ENCODE peak calls at places on chromosomes 13 and 19, in ten cellular contexts. One of them, this sample, is unnamed.

GRCh38 chr19:16141043-16141442 is 2.4 kb upstream of the HSH2D start:
- DNase-seq in RWPE2: no peak
- DNase-seq in AG09309: no peak
- DNase-seq in AG04449: no peak
- DNase-seq in mucosa of descending colon: no peak
- DNase-seq in upper lobe of right lung: no peak
- DNase-seq in cardiac fibroblast: no peak
- DNase-seq in mammary epithelial cell: no peak
- DNase-seq in endodermal cell: no peak
- DNase-seq in hepatocyte: no peak
- DNase-seq in this sample: no peak

GRCh38 chr19:8609210-8610040 is 1.1 kb downstream of the ADAMTS10 start:
- DNase-seq in RWPE2: no peak
- DNase-seq in AG09309: no peak
- DNase-seq in AG04449: no peak
- DNase-seq in mucosa of descending colon: peak
- DNase-seq in upper lobe of right lung: peak
- DNase-seq in cardiac fibroblast: peak
- DNase-seq in mammary epithelial cell: no peak
- DNase-seq in endodermal cell: peak
- DNase-seq in hepatocyte: peak
- DNase-seq in this sample: no peak

GRCh38 chr19:522726-523125 is 8.8 kb upstream of the CDC34 start:
- DNase-seq in RWPE2: no peak
- DNase-seq in AG09309: no peak
- DNase-seq in AG04449: no peak
- DNase-seq in mucosa of descending colon: no peak
- DNase-seq in upper lobe of right lung: no peak
- DNase-seq in cardiac fibroblast: no peak
- DNase-seq in mammary epithelial cell: no peak
- DNase-seq in endodermal cell: no peak
- DNase-seq in hepatocyte: no peak
- DNase-seq in this sample: no peak

GRCh38 chr19:4089400-4089908 is 22.8 kb upstream of the ZBTB7A start:
- DNase-seq in RWPE2: no peak
- DNase-seq in AG09309: no peak
- DNase-seq in AG04449: no peak
- DNase-seq in mucosa of descending colon: no peak
- DNase-seq in upper lobe of right lung: peak
- DNase-seq in cardiac fibroblast: no peak
- DNase-seq in mammary epithelial cell: no peak
- DNase-seq in endodermal cell: no peak
- DNase-seq in hepatocyte: no peak
- DNase-seq in this sample: no peak

GRCh38 chr19:4587527-4587926 is 28.0 kb upstream of the SEMA6B start:
- DNase-seq in RWPE2: no peak
- DNase-seq in AG09309: no peak
- DNase-seq in AG04449: no peak
- DNase-seq in mucosa of descending colon: no peak
- DNase-seq in upper lobe of right lung: no peak
- DNase-seq in cardiac fibroblast: no peak
- DNase-seq in mammary epithelial cell: no peak
- DNase-seq in endodermal cell: no peak
- DNase-seq in hepatocyte: no peak
- DNase-seq in this sample: no peak

GRCh38 chr19:58059681-58060080 is 599 bp downstream of the ZNF135 start:
- DNase-seq in RWPE2: no peak
- DNase-seq in AG09309: no peak
- DNase-seq in AG04449: no peak
- DNase-seq in mucosa of descending colon: no peak
- DNase-seq in upper lobe of right lung: no peak
- DNase-seq in cardiac fibroblast: no peak
- DNase-seq in mammary epithelial cell: no peak
- DNase-seq in endodermal cell: no peak
- DNase-seq in hepatocyte: no peak
- DNase-seq in this sample: no peak

GRCh38 chr19:30887042-30887441 is 462.2 kb downstream of the TSHZ3 start:
- DNase-seq in RWPE2: no peak
- DNase-seq in AG09309: no peak
- DNase-seq in AG04449: no peak
- DNase-seq in mucosa of descending colon: no peak
- DNase-seq in upper lobe of right lung: no peak
- DNase-seq in cardiac fibroblast: no peak
- DNase-seq in mammary epithelial cell: no peak
- DNase-seq in endodermal cell: no peak
- DNase-seq in hepatocyte: no peak
- DNase-seq in this sample: no peak

GRCh38 chr13:112637017-112637801 is 49.3 kb upstream of the TUBGCP3 start:
- DNase-seq in RWPE2: no peak
- DNase-seq in AG09309: no peak
- DNase-seq in AG04449: no peak
- DNase-seq in mucosa of descending colon: no peak
- DNase-seq in upper lobe of right lung: peak
- DNase-seq in cardiac fibroblast: no peak
- DNase-seq in mammary epithelial cell: no peak
- DNase-seq in endodermal cell: peak
- DNase-seq in hepatocyte: no peak
- DNase-seq in this sample: no peak

GRCh38 chr19:12984143-12984627 is 11.1 kb upstream of the NFIX start:
- DNase-seq in RWPE2: no peak
- DNase-seq in AG09309: no peak
- DNase-seq in AG04449: no peak
- DNase-seq in mucosa of descending colon: no peak
- DNase-seq in upper lobe of right lung: no peak
- DNase-seq in cardiac fibroblast: no peak
- DNase-seq in mammary epithelial cell: no peak
- DNase-seq in endodermal cell: no peak
- DNase-seq in hepatocyte: no peak
- DNase-seq in this sample: no peak

GRCh38 chr19:12983091-12983490 is 12.2 kb upstream of the NFIX start:
- DNase-seq in RWPE2: no peak
- DNase-seq in AG09309: no peak
- DNase-seq in AG04449: no peak
- DNase-seq in mucosa of descending colon: no peak
- DNase-seq in upper lobe of right lung: no peak
- DNase-seq in cardiac fibroblast: no peak
- DNase-seq in mammary epithelial cell: no peak
- DNase-seq in endodermal cell: no peak
- DNase-seq in hepatocyte: no peak
- DNase-seq in this sample: no peak

GRCh38 chr19:12982648-12983047 is 12.6 kb upstream of the NFIX start:
- DNase-seq in RWPE2: no peak
- DNase-seq in AG09309: no peak
- DNase-seq in AG04449: no peak
- DNase-seq in mucosa of descending colon: no peak
- DNase-seq in upper lobe of right lung: no peak
- DNase-seq in cardiac fibroblast: no peak
- DNase-seq in mammary epithelial cell: no peak
- DNase-seq in endodermal cell: no peak
- DNase-seq in hepatocyte: no peak
- DNase-seq in this sample: no peak

GRCh38 chr19:12984683-12985048 is 10.6 kb upstream of the NFIX start:
- DNase-seq in RWPE2: no peak
- DNase-seq in AG09309: no peak
- DNase-seq in AG04449: no peak
- DNase-seq in mucosa of descending colon: no peak
- DNase-seq in upper lobe of right lung: no peak
- DNase-seq in cardiac fibroblast: no peak
- DNase-seq in mammary epithelial cell: no peak
- DNase-seq in endodermal cell: no peak
- DNase-seq in hepatocyte: no peak
- DNase-seq in this sample: no peak

GRCh38 chr19:12983561-12984142 is 11.6 kb upstream of the NFIX start:
- DNase-seq in RWPE2: no peak
- DNase-seq in AG09309: no peak
- DNase-seq in AG04449: no peak
- DNase-seq in mucosa of descending colon: peak
- DNase-seq in upper lobe of right lung: peak
- DNase-seq in cardiac fibroblast: peak
- DNase-seq in mammary epithelial cell: peak
- DNase-seq in endodermal cell: peak
- DNase-seq in hepatocyte: peak
- DNase-seq in this sample: no peak
- H3K4me3 ChIP-seq in RWPE2: peak
- H3K4me3 ChIP-seq in AG09309: peak
- H3K4me3 ChIP-seq in AG04449: peak
- H3K4me3 ChIP-seq in mucosa of descending colon: no peak
- H3K4me3 ChIP-seq in upper lobe of right lung: peak
- H3K4me3 ChIP-seq in cardiac fibroblast: no peak
- H3K4me3 ChIP-seq in mammary epithelial cell: no peak
- H3K4me3 ChIP-seq in endodermal cell: peak
- H3K4me3 ChIP-seq in hepatocyte: no peak
- H3K4me3 ChIP-seq in this sample: peak

DNA sequence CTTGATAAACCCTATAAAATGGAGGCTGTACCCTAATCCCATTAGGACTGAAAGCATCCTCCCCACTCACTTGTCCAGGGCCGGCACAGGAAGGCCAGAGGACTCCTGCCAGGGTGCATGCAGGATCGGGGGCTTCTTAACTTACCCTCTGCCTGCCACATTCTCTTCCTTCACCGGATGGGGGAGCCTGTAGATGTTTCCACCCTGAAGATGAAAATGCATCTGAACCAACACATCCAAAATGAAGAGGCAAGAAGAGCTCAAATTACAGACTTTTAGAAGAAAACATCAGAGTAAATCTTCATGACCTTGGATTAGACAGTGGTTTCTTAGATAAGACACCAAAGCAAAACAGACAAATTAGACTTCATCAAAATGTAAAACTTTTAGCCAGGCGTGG is 25.9 kb upstream of the NAPA start:
- DNase-seq in RWPE2: no peak
- DNase-seq in AG09309: peak
- DNase-seq in AG04449: no peak
- DNase-seq in mucosa of descending colon: no peak
- DNase-seq in upper lobe of right lung: peak
- DNase-seq in cardiac fibroblast: peak
- DNase-seq in mammary epithelial cell: no peak
- DNase-seq in endodermal cell: no peak
- DNase-seq in hepatocyte: no peak
- DNase-seq in this sample: no peak
- TF ChIP-seq CTCF in RWPE2: peak
- TF ChIP-seq CTCF in AG09309: peak
- TF ChIP-seq CTCF in AG04449: peak
- TF ChIP-seq CTCF in mucosa of descending colon: no peak
- TF ChIP-seq CTCF in upper lobe of right lung: no peak
- TF ChIP-seq CTCF in cardiac fibroblast: peak
- TF ChIP-seq CTCF in mammary epithelial cell: peak
- TF ChIP-seq CTCF in endodermal cell: peak
- TF ChIP-seq CTCF in hepatocyte: peak
- TF ChIP-seq CTCF in this sample: peak

DNA sequence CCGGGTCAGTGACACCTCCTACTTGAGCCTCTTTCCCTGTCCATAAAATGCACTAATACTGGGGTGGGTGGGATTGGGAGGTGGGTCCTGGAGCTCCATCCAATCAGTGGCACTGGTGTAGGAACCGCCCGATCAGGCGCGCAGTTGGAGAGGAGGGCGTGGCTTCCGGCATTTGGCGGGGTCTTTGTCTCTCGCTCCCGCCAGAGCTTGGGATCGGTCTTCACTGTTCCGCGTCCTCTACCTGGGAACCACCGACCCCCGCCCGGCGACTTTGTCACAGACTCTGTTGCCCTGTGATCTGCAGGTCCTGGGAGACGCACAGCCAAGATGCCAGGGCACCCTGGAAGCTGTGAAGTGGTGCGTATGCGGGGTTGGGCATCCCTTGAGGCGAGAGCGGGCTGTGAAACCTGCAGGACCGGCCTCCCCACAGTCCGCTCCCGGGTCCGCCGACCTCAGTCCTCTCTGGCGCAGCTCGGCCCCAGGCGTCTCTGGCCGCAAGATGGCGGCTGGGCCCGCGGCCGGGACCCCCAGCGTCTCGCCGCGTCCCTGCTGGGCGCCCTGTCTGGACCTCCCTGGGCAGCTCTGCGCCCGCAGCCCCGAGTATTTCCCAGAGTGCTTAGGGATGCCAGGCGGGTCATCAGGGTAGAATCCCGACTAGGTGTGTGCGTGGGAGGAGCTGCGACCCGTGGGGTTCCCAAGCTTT is 41.6 kb upstream of the ZNF730 start:
- DNase-seq in RWPE2: peak
- DNase-seq in AG09309: peak
- DNase-seq in AG04449: no peak
- DNase-seq in mucosa of descending colon: peak
- DNase-seq in upper lobe of right lung: peak
- DNase-seq in cardiac fibroblast: peak
- DNase-seq in mammary epithelial cell: peak
- DNase-seq in endodermal cell: peak
- DNase-seq in hepatocyte: peak
- DNase-seq in this sample: peak
- H3K4me3 ChIP-seq in RWPE2: peak
- H3K4me3 ChIP-seq in AG09309: peak
- H3K4me3 ChIP-seq in AG04449: peak
- H3K4me3 ChIP-seq in mucosa of descending colon: peak
- H3K4me3 ChIP-seq in upper lobe of right lung: peak
- H3K4me3 ChIP-seq in cardiac fibroblast: peak
- H3K4me3 ChIP-seq in mammary epithelial cell: no peak
- H3K4me3 ChIP-seq in endodermal cell: peak
- H3K4me3 ChIP-seq in hepatocyte: peak
- H3K4me3 ChIP-seq in this sample: peak

GRCh38 chr13:29266261-29266660 is 329.2 kb downstream of the SLC7A1 start:
- DNase-seq in RWPE2: no peak
- DNase-seq in AG09309: no peak
- DNase-seq in AG04449: no peak
- DNase-seq in mucosa of descending colon: no peak
- DNase-seq in upper lobe of right lung: no peak
- DNase-seq in cardiac fibroblast: no peak
- DNase-seq in mammary epithelial cell: no peak
- DNase-seq in endodermal cell: no peak
- DNase-seq in hepatocyte: no peak
- DNase-seq in this sample: no peak
- TF ChIP-seq CTCF in RWPE2: no peak
- TF ChIP-seq CTCF in AG09309: no peak
- TF ChIP-seq CTCF in AG04449: no peak
- TF ChIP-seq CTCF in mucosa of descending colon: no peak
- TF ChIP-seq CTCF in upper lobe of right lung: no peak
- TF ChIP-seq CTCF in cardiac fibroblast: no peak
- TF ChIP-seq CTCF in mammary epithelial cell: no peak
- TF ChIP-seq CTCF in endodermal cell: peak
- TF ChIP-seq CTCF in hepatocyte: no peak
- TF ChIP-seq CTCF in this sample: no peak

GRCh38 chr13:19961924-19962323 is 3.4 kb downstream of the ZMYM2 start:
- DNase-seq in RWPE2: no peak
- DNase-seq in AG09309: no peak
- DNase-seq in AG04449: no peak
- DNase-seq in mucosa of descending colon: no peak
- DNase-seq in upper lobe of right lung: no peak
- DNase-seq in cardiac fibroblast: no peak
- DNase-seq in mammary epithelial cell: no peak
- DNase-seq in endodermal cell: no peak
- DNase-seq in hepatocyte: no peak
- DNase-seq in this sample: no peak
- H3K4me3 ChIP-seq in RWPE2: no peak
- H3K4me3 ChIP-seq in AG09309: no peak
- H3K4me3 ChIP-seq in AG04449: no peak
- H3K4me3 ChIP-seq in mucosa of descending colon: no peak
- H3K4me3 ChIP-seq in upper lobe of right lung: no peak
- H3K4me3 ChIP-seq in cardiac fibroblast: no peak
- H3K4me3 ChIP-seq in mammary epithelial cell: no peak
- H3K4me3 ChIP-seq in endodermal cell: peak
- H3K4me3 ChIP-seq in hepatocyte: peak
- H3K4me3 ChIP-seq in this sample: no peak